ENCODE peak calls at places on chromosomes 4 and X, in five cellular contexts. E is NCI-H1694 treated with DMSO at 0.1 percent for 48 hours; X is left lung; L is stimulated activated CD4-positive, alpha-beta T cell treated with anti-CD3 and anti-CD28 coated beads, Interleukin-4, amount 100 ng/mL, for 24 hours; Y is WTC11. B is an unnamed sample.

GRCh38 chr4:90883519-90883918 is 756.3 kb downstream of the CCSER1 start:
- DNase-seq in E (no peak), X (no peak), L (no peak), Y (no peak), B (no peak)

GRCh38 chr4:122787940-122788339 is 38.7 kb upstream of the FGF2 start:
- DNase-seq in E (no peak), X (no peak), L (no peak), Y (no peak), B (no peak)

GRCh38 chrX:27186671-27187070 is 276.5 kb downstream of the PPP4R3C start:
- DNase-seq in E (peak), X (no peak), L (peak), Y (peak), B (no peak)

GRCh38 chr4:100391086-100391485 is 126.7 kb downstream of the EMCN start:
- DNase-seq in E (no peak), X (no peak), L (no peak), Y (no peak), B (no peak)

GRCh38 chrX:52262195-52262546 is 77.5 kb downstream of the MAGED4 start:
- DNase-seq in E (no peak), X (no peak), L (no peak), Y (no peak), B (no peak)

GRCh38 chrX:103276581-103277002 is at the start of gene TCEAL5:
- DNase-seq in E (peak), X (peak), L (no peak), Y (no peak), B (no peak)

GRCh38 chrX:10099411-10099810 is 57.4 kb upstream of the CLCN4 start:
- DNase-seq in E (no peak), X (no peak), L (no peak), Y (no peak), B (no peak)

GRCh38 chrX:107773906-107774435 is 1.6 kb downstream of the TSC22D3 start:
- DNase-seq in E (no peak), X (no peak), L (no peak), Y (no peak), B (no peak)

GRCh38 chr4:3372933-3373465 is 68.8 kb upstream of the HGFAC start:
- DNase-seq in E (no peak), X (peak), L (no peak), Y (no peak), B (no peak)

GRCh38 chr4:13860126-13860525 is 232.6 kb upstream of the BOD1L1 start:
- DNase-seq in E (no peak), X (no peak), L (no peak), Y (peak), B (no peak)

GRCh38 chr4:13470379-13470778 is 13.8 kb downstream of the RAB28 start:
- DNase-seq in E (no peak), X (no peak), L (no peak), Y (no peak), B (no peak)

GRCh38 chr4:5524451-5524850 is 183.9 kb downstream of the EVC2 start:
- DNase-seq in E (no peak), X (no peak), L (no peak), Y (no peak), B (no peak)

GRCh38 chrX:22389544-22390243 is 117.0 kb downstream of the CBLL2 start:
- DNase-seq in E (no peak), X (no peak), L (no peak), Y (no peak), B (no peak)

GRCh38 chr4:2598661-2599654 is 62.5 kb downstream of the FAM193A start:
- DNase-seq in E (no peak), X (no peak), L (no peak), Y (no peak), B (no peak)

GRCh38 chrX:39734174-39734776 is 363.5 kb downstream of the BCOR start:
- DNase-seq in E (no peak), X (no peak), L (no peak), Y (no peak), B (no peak)

GRCh38 chr4:121256346-121256745 is 92.2 kb upstream of the TNIP3 start:
- DNase-seq in E (no peak), X (no peak), L (peak), Y (no peak), B (no peak)

GRCh38 chr4:130210871-130211270 is 1114.9 kb downstream of the C4orf33 start:
- DNase-seq in E (no peak), X (no peak), L (no peak), Y (no peak), B (no peak)

GRCh38 chrX:136200466-136200865 is 50.7 kb downstream of the MAP7D3 start:
- DNase-seq in E (no peak), X (no peak), L (no peak), Y (no peak), B (no peak)

GRCh38 chrX:85573801-85574200 is 194.3 kb upstream of the POF1B start:
- DNase-seq in E (no peak), X (no peak), L (no peak), Y (no peak), B (no peak)

GRCh38 chr4:112075129-112075753 is 70.0 kb upstream of the FAM241A start:
- DNase-seq in E (peak), X (no peak), L (peak), Y (peak), B (no peak)

GRCh38 chr4:109959195-109959594 is 46.5 kb downstream of the EGF start:
- DNase-seq in E (no peak), X (no peak), L (no peak), Y (no peak), B (no peak)

GRCh38 chr4:151781026-151781425 is 20.2 kb upstream of the GATB start:
- DNase-seq in E (no peak), X (no peak), L (no peak), Y (no peak), B (no peak)

GRCh38 chrX:87578978-87579377 is 61.4 kb downstream of the KLHL4 start:
- DNase-seq in E (no peak), X (no peak), L (no peak), Y (no peak), B (no peak)

GRCh38 chrX:145936769-145937168 is 119.1 kb downstream of the SLITRK2 start:
- DNase-seq in E (no peak), X (no peak), L (no peak), Y (no peak), B (no peak)

GRCh38 chr4:10347815-10348214 is 109.4 kb downstream of the ZNF518B start:
- DNase-seq in E (no peak), X (no peak), L (no peak), Y (no peak), B (no peak)

GRCh38 chr4:14771504-14772175 is 230.6 kb upstream of the CPEB2 start:
- DNase-seq in E (no peak), X (no peak), L (no peak), Y (no peak), B (no peak)

GRCh38 chrX:4570141-4570540 is 856.7 kb upstream of the PRKX start:
- DNase-seq in E (no peak), X (no peak), L (no peak), Y (no peak), B (no peak)

GRCh38 chrX:12423346-12423745 is 285.1 kb downstream of the FRMPD4 start:
- DNase-seq in E (no peak), X (no peak), L (no peak), Y (no peak), B (no peak)

GRCh38 chr4:148397006-148397673 is 45.1 kb downstream of the NR3C2 start:
- DNase-seq in E (no peak), X (no peak), L (no peak), Y (no peak), B (no peak)

GRCh38 chr4:72690782-72691181 is 121.8 kb upstream of the ADAMTS3 start:
- DNase-seq in E (no peak), X (no peak), L (no peak), Y (no peak), B (no peak)

B was measured in type B pancreatic cell.